ENCODE peak calls at places on chromosomes 11 and 22, in seven cellular contexts. R, N, J, K, E, T and V are unnamed samples.

GRCh38 chr22:41092847-41093371 is 517 bp downstream of the EP300 start:
- DNase-seq in R (no peak), N (peak), J (no peak), K (no peak), E (no peak), T (peak), V (no peak)

GRCh38 chr22:37420656-37421467 is 6.4 kb downstream of the ELFN2 start:
- DNase-seq in R (no peak), N (no peak), J (no peak), K (no peak), E (no peak), T (no peak), V (no peak)

GRCh38 chr22:24485608-24486007 is 9.5 kb upstream of the UPB1 start:
- DNase-seq in R (no peak), N (no peak), J (no peak), K (no peak), E (no peak), T (no peak), V (no peak)

GRCh38 chr11:15911377-15912044 is 444.8 kb downstream of the SOX6 start:
- DNase-seq in R (no peak), N (no peak), J (no peak), K (no peak), E (no peak), T (no peak), V (no peak)

GRCh38 chr11:16669799-16670415 is 68.5 kb upstream of the C11orf58 start:
- DNase-seq in R (peak), N (peak), J (peak), K (no peak), E (peak), T (no peak), V (no peak)

GRCh38 chr11:65078151-65078550 is 5.7 kb downstream of the CDCA5 start:
- DNase-seq in R (peak), N (peak), J (no peak), K (no peak), E (peak), T (peak), V (peak)

GRCh38 chr11:70024773-70025045 is 53.4 kb upstream of the ANO1 start:
- DNase-seq in R (no peak), N (no peak), J (no peak), K (no peak), E (no peak), T (no peak), V (no peak)

GRCh38 chr11:118045191-118045590 is 31.7 kb upstream of the TMPRSS4 start:
- DNase-seq in R (no peak), N (no peak), J (no peak), K (no peak), E (no peak), T (no peak), V (no peak)

GRCh38 chr22:44139773-44140172 is 41.0 kb upstream of the PARVG start:
- DNase-seq in R (no peak), N (no peak), J (no peak), K (no peak), E (no peak), T (no peak), V (no peak)

GRCh38 chr22:26709617-26710390 is 52.4 kb downstream of the MIAT start:
- DNase-seq in R (no peak), N (no peak), J (no peak), K (no peak), E (no peak), T (no peak), V (no peak)

GRCh38 chr11:13000721-13001120 is 8.4 kb upstream of the RASSF10 start:
- DNase-seq in R (no peak), N (no peak), J (no peak), K (no peak), E (no peak), T (no peak), V (no peak)

GRCh38 chr11:24697722-24698121 is 200.9 kb downstream of the LUZP2 start:
- DNase-seq in R (no peak), N (no peak), J (no peak), K (no peak), E (no peak), T (no peak), V (no peak)

GRCh38 chr22:41352058-41352457 is 29.7 kb upstream of the TEF start:
- DNase-seq in R (no peak), N (no peak), J (no peak), K (no peak), E (peak), T (no peak), V (no peak)

GRCh38 chr11:12623869-12624268 is 50.4 kb upstream of the TEAD1 start:
- DNase-seq in R (no peak), N (no peak), J (no peak), K (no peak), E (no peak), T (no peak), V (no peak)

GRCh38 chr11:133889188-133889587 is 43.9 kb upstream of the SPATA19 start:
- DNase-seq in R (no peak), N (no peak), J (no peak), K (no peak), E (no peak), T (no peak), V (no peak)

GRCh38 chr11:100638648-100639047 is 48.4 kb upstream of the ARHGAP42 start:
- DNase-seq in R (no peak), N (no peak), J (no peak), K (no peak), E (no peak), T (no peak), V (no peak)

GRCh38 chr11:72478596-72479143 is 44.3 kb upstream of the CLPB start:
- DNase-seq in R (no peak), N (no peak), J (no peak), K (no peak), E (no peak), T (no peak), V (no peak)

GRCh38 chr11:77819921-77820564 is 479 bp downstream of the RSF1 start:
- DNase-seq in R (peak), N (peak), J (peak), K (no peak), E (no peak), T (peak), V (peak)

GRCh38 chr11:118339281-118340045 is 3.0 kb downstream of the CD3D start:
- DNase-seq in R (no peak), N (no peak), J (no peak), K (no peak), E (no peak), T (peak), V (no peak)

GRCh38 chr11:65452806-65453490 is 30.4 kb downstream of the NEAT1 start:
- DNase-seq in R (no peak), N (no peak), J (no peak), K (no peak), E (no peak), T (no peak), V (no peak)

GRCh38 chr11:7088921-7089320 is at the start of gene RBMXL2:
- DNase-seq in R (peak), N (no peak), J (no peak), K (no peak), E (no peak), T (no peak), V (no peak)

DNA sequence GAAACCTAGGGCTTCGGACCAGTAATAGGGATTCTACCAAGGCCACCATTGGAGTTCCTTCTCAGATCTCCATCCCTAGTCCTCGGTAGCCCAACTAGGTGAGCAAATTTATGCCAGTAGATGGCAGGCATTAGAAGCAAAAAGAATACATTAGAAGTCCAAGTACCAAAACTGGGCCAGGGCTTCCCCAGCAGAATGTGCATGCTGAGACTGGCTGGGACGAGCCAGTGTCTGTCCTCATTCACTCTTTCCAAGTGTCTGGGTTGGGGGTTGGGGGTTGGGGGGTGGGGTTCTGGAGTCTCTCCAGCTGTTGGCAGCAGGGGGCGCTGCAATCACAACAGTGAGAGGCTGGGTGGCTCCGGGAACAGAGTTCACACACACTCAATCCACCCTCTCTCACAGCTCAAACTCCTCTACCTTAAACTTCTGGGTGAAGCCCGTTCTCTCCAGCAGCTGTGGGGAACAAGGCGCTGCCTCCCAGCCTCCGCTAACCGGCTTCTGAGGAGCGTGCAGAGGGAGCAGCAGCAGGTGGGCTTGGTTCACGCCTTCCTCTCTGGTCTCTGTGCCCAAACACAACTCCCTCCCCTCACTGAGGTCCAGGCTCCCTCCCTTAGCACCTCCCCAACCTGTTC is 57.5 kb downstream of the BTG4 start:
- DNase-seq in R (peak), N (peak), J (no peak), K (no peak), E (no peak), T (peak), V (peak)
- TF ChIP-seq SP1 in R (no peak), N (no peak), J (no peak), K (no peak), E (no peak), T (no peak), V (no peak)

GRCh38 chr11:120512727-120513435 is 1.3 kb downstream of the GRIK4 start:
- DNase-seq in R (no peak), N (no peak), J (no peak), K (no peak), E (no peak), T (no peak), V (no peak)
- TF ChIP-seq SP1 in R (no peak), N (no peak), J (no peak), K (no peak), E (no peak), T (no peak), V (no peak)

GRCh38 chr11:19576903-19577302 is 135.7 kb upstream of the NAV2 start:
- DNase-seq in R (no peak), N (no peak), J (no peak), K (no peak), E (no peak), T (no peak), V (no peak)
- TF ChIP-seq SP1 in R (no peak), N (no peak), J (no peak), K (no peak), E (no peak), T (no peak), V (no peak)

GRCh38 chr22:30697975-30698374 is 3.3 kb downstream of the OSBP2 start:
- DNase-seq in R (no peak), N (no peak), J (no peak), K (no peak), E (no peak), T (peak), V (no peak)

GRCh38 chr22:30704978-30705377 is 10.3 kb downstream of the OSBP2 start:
- DNase-seq in R (no peak), N (no peak), J (no peak), K (no peak), E (no peak), T (no peak), V (no peak)

GRCh38 chr22:30702856-30703255 is 8.2 kb downstream of the OSBP2 start:
- DNase-seq in R (no peak), N (no peak), J (no peak), K (no peak), E (no peak), T (no peak), V (no peak)

GRCh38 chr22:30705710-30706651 is 11.3 kb downstream of the OSBP2 start:
- DNase-seq in R (no peak), N (peak), J (no peak), K (peak), E (peak), T (no peak), V (no peak)

DNA sequence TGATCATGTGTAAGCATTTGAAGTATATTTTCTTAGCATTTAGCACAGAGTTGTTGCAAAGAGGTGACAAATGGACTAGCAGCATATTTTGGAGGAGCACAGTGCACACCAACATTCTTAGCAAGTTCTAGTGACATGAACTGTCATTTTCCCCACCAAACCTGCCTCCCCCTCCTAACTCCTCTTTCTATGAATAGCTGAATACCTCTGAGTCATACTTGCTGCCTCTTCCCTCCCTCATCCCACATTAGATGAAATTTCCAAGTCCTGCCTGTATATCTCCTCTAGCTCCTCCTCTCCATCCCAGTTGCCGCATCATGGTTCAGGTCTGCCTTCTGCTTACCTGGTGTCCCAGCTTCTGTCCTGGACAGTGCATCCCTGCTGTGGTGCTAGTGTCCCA is 7.2 kb downstream of the OSBP2 start:
- DNase-seq in R (no peak), N (no peak), J (no peak), K (no peak), E (peak), T (peak), V (no peak)
- TF ChIP-seq SP1 in R (no peak), N (no peak), J (no peak), K (no peak), E (no peak), T (no peak), V (no peak)

GRCh38 chr11:88489030-88489429 is 151.5 kb upstream of the CTSC start:
- DNase-seq in R (no peak), N (no peak), J (no peak), K (no peak), E (no peak), T (no peak), V (no peak)
- TF ChIP-seq SP1 in R (no peak), N (no peak), J (no peak), K (no peak), E (no peak), T (no peak), V (no peak)